ENCODE peak calls at places on chromosomes 6 and 20, in four cellular contexts. M is GM12878, D is K562, C is HepG2. K is an unnamed sample.

GRCh38 chr20:7379621-7380220 is 560.5 kb downstream of the HAO1 start:
- DNase-seq in M (no peak), D (no peak), C (no peak), K (no peak)

GRCh38 chr6:78629154-78629721 is 238.1 kb upstream of the IRAK1BP1 start:
- DNase-seq in M (no peak), D (no peak), C (no peak), K (peak)

GRCh38 chr6:25627001-25627400 is 25.0 kb upstream of the SCGN start:
- DNase-seq in M (no peak), D (no peak), C (no peak), K (peak)

GRCh38 chr6:75632247-75632646 is 30.6 kb downstream of the SENP6 start:
- DNase-seq in M (no peak), D (no peak), C (no peak), K (no peak)

GRCh38 chr6:35385457-35386202 is 43.3 kb downstream of the PPARD start:
- DNase-seq in M (no peak), D (no peak), C (peak), K (no peak)

GRCh38 chr6:77123527-77123926 is 339.8 kb downstream of the HTR1B start:
- DNase-seq in M (no peak), D (no peak), C (no peak), K (no peak)

GRCh38 chr6:148064406-148065134 is 278.1 kb upstream of the SASH1 start:
- DNase-seq in M (no peak), D (no peak), C (no peak), K (no peak)

GRCh38 chr20:17875106-17875980 is 93.3 kb downstream of the SNX5 start:
- DNase-seq in M (no peak), D (no peak), C (peak), K (no peak)

GRCh38 chr20:17538517-17539170 is 7.5 kb upstream of the BFSP1 start:
- DNase-seq in M (peak), D (no peak), C (no peak), K (no peak)

GRCh38 chr6:158654498-158654897 is 4.6 kb downstream of the SYTL3 start:
- DNase-seq in M (no peak), D (no peak), C (peak), K (no peak)

GRCh38 chr6:89032599-89032998 is 48.0 kb upstream of the PNRC1 start:
- DNase-seq in M (no peak), D (no peak), C (no peak), K (no peak)

GRCh38 chr20:48155231-48155630 is 369.9 kb upstream of the SULF2 start:
- DNase-seq in M (no peak), D (no peak), C (no peak), K (no peak)

DNA sequence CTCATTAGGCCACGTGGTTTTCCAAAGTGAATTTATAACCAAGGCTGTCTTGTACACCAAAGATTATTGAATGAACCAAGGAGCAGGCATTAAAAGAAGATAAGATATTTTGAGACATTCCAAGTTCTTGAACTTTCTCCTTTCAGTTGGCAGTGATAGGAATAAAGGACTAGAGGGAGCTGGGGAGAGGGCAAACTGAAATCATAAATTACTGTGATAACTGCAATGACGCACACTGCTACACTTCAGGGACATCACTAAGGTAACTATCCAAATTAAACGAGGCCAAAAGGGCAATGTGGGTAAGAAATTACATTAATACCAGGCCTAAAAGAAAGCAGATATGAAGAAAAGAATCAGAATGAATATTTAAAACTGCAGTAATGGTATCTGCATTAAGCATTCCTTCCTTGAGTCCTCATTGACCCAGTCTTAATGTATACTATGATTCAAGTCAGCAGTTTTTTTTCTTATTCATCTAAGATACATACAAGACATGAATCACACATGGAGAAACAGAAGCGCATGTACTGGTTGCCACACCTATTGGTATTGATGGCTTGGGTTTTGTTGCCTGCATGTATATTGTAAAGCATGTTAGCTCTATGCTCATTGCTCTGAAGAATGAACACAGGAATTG is 159.7 kb upstream of the ARG1 start:
- DNase-seq in M (no peak), D (no peak), C (no peak), K (no peak)
- TF ChIP-seq CBFB in M (no peak), D (no peak), C (no peak), K (no peak)

GRCh38 chr6:166743925-166744653 is 117.0 kb upstream of the RPS6KA2 start:
- DNase-seq in M (no peak), D (no peak), C (no peak), K (no peak)
- TF ChIP-seq USF2 in M (no peak), D (no peak), C (no peak), K (no peak)

GRCh38 chr6:102619585-102619984 is 1226.1 kb downstream of the GRIK2 start:
- DNase-seq in M (no peak), D (peak), C (peak), K (no peak)
- TF ChIP-seq CBFB in M (no peak), D (no peak), C (no peak), K (no peak)

GRCh38 chr6:43510827-43511163 is 649 bp upstream of the LRRC73 start:
- DNase-seq in M (no peak), D (no peak), C (no peak), K (no peak)

GRCh38 chr6:43509142-43509983 is 783 bp downstream of the LRRC73 start:
- DNase-seq in M (no peak), D (no peak), C (no peak), K (peak)

GRCh38 chr6:43511824-43512415 is 1.8 kb upstream of the LRRC73 start:
- DNase-seq in M (no peak), D (no peak), C (no peak), K (no peak)

GRCh38 chr6:43508481-43509141 is 1.5 kb downstream of the LRRC73 start:
- DNase-seq in M (no peak), D (no peak), C (no peak), K (no peak)

DNA sequence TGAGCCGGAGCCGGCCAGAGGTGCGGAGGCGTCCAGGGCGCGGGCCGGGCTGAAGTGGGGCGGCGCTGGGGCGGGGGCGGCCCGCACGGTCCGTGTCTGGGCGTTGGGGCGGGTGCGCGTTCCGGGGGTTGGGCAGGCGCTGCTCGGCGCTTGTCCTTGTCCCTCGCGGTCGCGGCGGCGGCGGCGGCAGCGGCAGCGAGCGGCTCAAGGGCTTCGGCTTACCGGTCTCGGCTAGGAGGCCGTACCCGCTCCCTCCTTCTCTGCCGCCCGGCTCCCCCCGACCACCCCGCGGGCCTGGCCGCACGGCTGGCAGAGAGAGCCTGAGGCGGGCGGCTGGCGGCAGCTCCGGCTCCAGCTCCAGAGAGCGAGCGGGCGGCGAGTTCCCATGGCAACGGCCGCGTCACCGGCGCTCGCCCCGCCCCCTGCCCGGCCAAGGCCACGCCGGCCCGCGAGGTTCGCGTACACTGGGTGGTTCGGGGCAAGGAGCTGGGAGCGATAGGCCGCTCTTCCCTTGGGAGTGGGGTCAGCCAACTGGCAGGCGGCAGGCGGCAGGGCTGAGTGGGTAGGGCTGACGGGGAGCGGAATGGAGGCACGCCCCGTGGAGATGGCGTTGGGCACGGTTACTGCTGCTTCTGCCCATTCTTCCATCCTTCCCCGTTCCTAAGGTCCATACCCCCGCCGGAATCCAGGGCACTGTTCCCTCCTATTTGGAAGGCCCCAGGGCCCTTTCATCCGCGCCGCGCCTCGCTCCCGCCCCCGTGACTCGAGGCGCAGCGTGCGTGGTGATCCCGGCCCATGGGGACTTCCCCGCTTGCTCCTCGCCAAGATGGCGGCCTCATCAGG is at the start of gene LRRC73:
- DNase-seq in M (no peak), D (peak), C (peak), K (peak)
- TF ChIP-seq USF2 in M (no peak), D (no peak), C (no peak), K (no peak)

GRCh38 chr6:151060096-151060741 is 179.5 kb upstream of the AKAP12 start:
- DNase-seq in M (no peak), D (no peak), C (peak), K (no peak)
- TF ChIP-seq CBFB in M (no peak), D (no peak), C (no peak), K (no peak)

GRCh38 chr6:44512868-44513641 is 125.5 kb downstream of the CDC5L start:
- DNase-seq in M (no peak), D (peak), C (no peak), K (no peak)
- TF ChIP-seq USF2 in M (no peak), D (no peak), C (no peak), K (no peak)

GRCh38 chr6:113858605-113859348 is 1.6 kb downstream of the MARCKS start:
- DNase-seq in M (peak), D (peak), C (peak), K (peak)

GRCh38 chr6:113856571-113857564 is at the start of gene MARCKS:
- DNase-seq in M (no peak), D (peak), C (peak), K (peak)

GRCh38 chr6:113857565-113858066 is 471 bp downstream of the MARCKS start:
- DNase-seq in M (no peak), D (peak), C (no peak), K (peak)

GRCh38 chr6:113859349-113860164 is 2.4 kb downstream of the MARCKS start:
- DNase-seq in M (no peak), D (no peak), C (no peak), K (peak)

GRCh38 chr6:113858067-113858604 is 991 bp downstream of the MARCKS start:
- DNase-seq in M (no peak), D (no peak), C (no peak), K (peak)
- TF ChIP-seq CBFB in M (no peak), D (no peak), C (no peak), K (no peak)

GRCh38 chr6:38773338-38773737 is 58.2 kb downstream of the DNAH8 start:
- DNase-seq in M (no peak), D (peak), C (peak), K (peak)
- TF ChIP-seq USF2 in M (no peak), D (no peak), C (no peak), K (no peak)